ENCODE peak calls at places on chromosomes 12 and 14, in five cellular contexts. D is left colon; L is EL; H is ELR; Q is stimulated activated naive B cell treated with anti-CD40 and anti-IgM and Interleukin-4, amounts not matched to agents 10 μg/mL and 1 μg/mL and 100 μg/mL, for 72 hours. R is an unnamed sample.

GRCh38 chr12:46153267-46153872 is 115.5 kb downstream of the SLC38A1 start:
- DNase-seq in D (no peak), L (peak), H (peak), Q (no peak), R (peak)

GRCh38 chr12:48128800-48129199 is 9.6 kb downstream of the PFKM start:
- DNase-seq in D (no peak), L (peak), H (peak), Q (no peak), R (no peak)

GRCh38 chr12:53122961-53123468 is 19.7 kb downstream of the SOAT2 start:
- DNase-seq in D (no peak), L (peak), H (peak), Q (no peak), R (no peak)

GRCh38 chr14:43475762-43476161 is 1031.3 kb downstream of the FSCB start:
- DNase-seq in D (no peak), L (no peak), H (peak), Q (no peak), R (no peak)

GRCh38 chr12:51424094-51424661 is 453 bp upstream of the SLC4A8 start:
- DNase-seq in D (no peak), L (no peak), H (peak), Q (no peak), R (no peak)

GRCh38 chr12:94841171-94841570 is 162.3 kb downstream of the NDUFA12 start:
- DNase-seq in D (no peak), L (no peak), H (no peak), Q (no peak), R (no peak)

GRCh38 chr14:88866305-88866704 is 41.9 kb downstream of the TTC8 start:
- DNase-seq in D (no peak), L (peak), H (peak), Q (no peak), R (no peak)

GRCh38 chr12:9750276-9751203 is 10.2 kb downstream of the CD69 start:
- DNase-seq in D (peak), L (peak), H (peak), Q (no peak), R (peak)

GRCh38 chr12:83818888-83819287 is 1093.7 kb downstream of the SLC6A15 start:
- DNase-seq in D (no peak), L (peak), H (no peak), Q (no peak), R (no peak)

GRCh38 chr12:110249716-110250225 is 31.3 kb upstream of the ATP2A2 start:
- DNase-seq in D (peak), L (no peak), H (no peak), Q (no peak), R (no peak)

GRCh38 chr14:68195126-68195525 is 375.5 kb downstream of the RAD51B start:
- DNase-seq in D (no peak), L (no peak), H (no peak), Q (no peak), R (no peak)

GRCh38 chr14:52797653-52798052 is 6.2 kb upstream of the GNPNAT1 start:
- DNase-seq in D (no peak), L (no peak), H (no peak), Q (no peak), R (no peak)

GRCh38 chr12:33588082-33588712 is 148.6 kb upstream of the SYT10 start:
- DNase-seq in D (no peak), L (no peak), H (peak), Q (no peak), R (peak)

GRCh38 chr12:124174406-124174805 is 120.5 kb upstream of the RFLNA start:
- DNase-seq in D (no peak), L (peak), H (peak), Q (no peak), R (no peak)

GRCh38 chr12:104213952-104214351 is 1.6 kb upstream of the TXNRD1 start:
- DNase-seq in D (no peak), L (peak), H (peak), Q (no peak), R (no peak)

GRCh38 chr14:79100578-79100977 is 930.4 kb downstream of the NRXN3 start:
- DNase-seq in D (no peak), L (no peak), H (no peak), Q (no peak), R (no peak)

GRCh38 chr14:21086908-21087293 is 11.6 kb downstream of the ZNF219 start:
- DNase-seq in D (no peak), L (no peak), H (no peak), Q (no peak), R (no peak)

GRCh38 chr12:49108958-49109404 is 1.7 kb downstream of the LMBR1L start:
- DNase-seq in D (peak), L (peak), H (peak), Q (no peak), R (no peak)